ENCODE peak calls at places on chromosomes 3 and 15, in five cellular contexts. One of them, this sample, is unnamed.

GRCh38 chr3:78139166-78139565 is 1099.3 kb downstream of the ROBO2 start:
- DNase-seq in ovary: no peak
- DNase-seq in AG04450: peak; percentile 16
- DNase-seq in tibial artery: no peak
- DNase-seq in pancreas: no peak
- DNase-seq in this sample: no peak

GRCh38 chr3:71247221-71247947 is 336.1 kb downstream of the FOXP1 start:
- DNase-seq in ovary: no peak
- DNase-seq in AG04450: no peak
- DNase-seq in tibial artery: no peak
- DNase-seq in pancreas: peak; percentile 37
- DNase-seq in this sample: no peak

GRCh38 chr3:86837871-86838270 is 153.1 kb downstream of the VGLL3 start:
- DNase-seq in ovary: no peak
- DNase-seq in AG04450: no peak
- DNase-seq in tibial artery: no peak
- DNase-seq in pancreas: no peak
- DNase-seq in this sample: no peak

GRCh38 chr3:129611812-129612349 is 5.4 kb upstream of the PLXND1 start:
- DNase-seq in ovary: no peak
- DNase-seq in AG04450: no peak
- DNase-seq in tibial artery: peak; percentile 52
- DNase-seq in pancreas: peak; percentile 20
- DNase-seq in this sample: no peak

GRCh38 chr15:69881760-69882159 is 216.0 kb downstream of the TLE3 start:
- DNase-seq in ovary: no peak
- DNase-seq in AG04450: no peak
- DNase-seq in tibial artery: no peak
- DNase-seq in pancreas: no peak
- DNase-seq in this sample: no peak

GRCh38 chr15:90915216-90915807 is 12.2 kb downstream of the MAN2A2 start:
- DNase-seq in ovary: no peak
- DNase-seq in AG04450: no peak
- DNase-seq in tibial artery: no peak
- DNase-seq in pancreas: no peak
- DNase-seq in this sample: no peak

GRCh38 chr15:91953432-91953831 is 99.9 kb downstream of the SLCO3A1 start:
- DNase-seq in ovary: no peak
- DNase-seq in AG04450: no peak
- DNase-seq in tibial artery: no peak
- DNase-seq in pancreas: no peak
- DNase-seq in this sample: no peak

GRCh38 chr3:66816110-66816761 is 181.9 kb upstream of the KBTBD8 start:
- DNase-seq in ovary: no peak
- DNase-seq in AG04450: peak; percentile 47
- DNase-seq in tibial artery: no peak
- DNase-seq in pancreas: no peak
- DNase-seq in this sample: no peak

GRCh38 chr3:50242778-50243551 is 7.0 kb downstream of the GNAI2 start:
- DNase-seq in ovary: peak; percentile 53
- DNase-seq in AG04450: no peak
- DNase-seq in tibial artery: peak; percentile 74
- DNase-seq in pancreas: no peak
- DNase-seq in this sample: no peak

GRCh38 chr15:56582785-56583184 is 117.8 kb upstream of the MNS1 start:
- DNase-seq in ovary: no peak
- DNase-seq in AG04450: no peak
- DNase-seq in tibial artery: no peak
- DNase-seq in pancreas: no peak
- DNase-seq in this sample: no peak

GRCh38 chr3:33144433-33144832 is 30.6 kb downstream of the CRTAP start:
- DNase-seq in ovary: no peak
- DNase-seq in AG04450: no peak
- DNase-seq in tibial artery: no peak
- DNase-seq in pancreas: no peak
- DNase-seq in this sample: no peak

GRCh38 chr3:42750834-42751233 is 22.2 kb downstream of the CCDC13 start:
- DNase-seq in ovary: no peak
- DNase-seq in AG04450: no peak
- DNase-seq in tibial artery: peak; percentile 13
- DNase-seq in pancreas: no peak
- DNase-seq in this sample: peak; percentile 47

GRCh38 chr15:101357885-101358284 is 62.8 kb upstream of the SNRPA1 start:
- DNase-seq in ovary: no peak
- DNase-seq in AG04450: no peak
- DNase-seq in tibial artery: no peak
- DNase-seq in pancreas: no peak
- DNase-seq in this sample: no peak

GRCh38 chr3:60742606-60743145 is 508.6 kb downstream of the FHIT start:
- DNase-seq in ovary: no peak
- DNase-seq in AG04450: no peak
- DNase-seq in tibial artery: no peak
- DNase-seq in pancreas: no peak
- DNase-seq in this sample: no peak

GRCh38 chr3:172869356-172869755 is 118.8 kb downstream of the ECT2 start:
- DNase-seq in ovary: no peak
- DNase-seq in AG04450: no peak
- DNase-seq in tibial artery: no peak
- DNase-seq in pancreas: no peak
- DNase-seq in this sample: no peak

GRCh38 chr15:50774450-50774849 is 8.9 kb upstream of the SPPL2A start:
- DNase-seq in ovary: no peak
- DNase-seq in AG04450: no peak
- DNase-seq in tibial artery: no peak
- DNase-seq in pancreas: no peak
- DNase-seq in this sample: no peak

GRCh38 chr3:29247088-29247745 is 33.7 kb upstream of the RBMS3 start:
- DNase-seq in ovary: no peak
- DNase-seq in AG04450: no peak
- DNase-seq in tibial artery: no peak
- DNase-seq in pancreas: no peak
- DNase-seq in this sample: no peak

GRCh38 chr3:127045435-127046045 is 62.6 kb downstream of the PLXNA1 start:
- DNase-seq in ovary: no peak
- DNase-seq in AG04450: no peak
- DNase-seq in tibial artery: no peak
- DNase-seq in pancreas: no peak
- DNase-seq in this sample: no peak

GRCh38 chr3:41088882-41089281 is 110.4 kb upstream of the CTNNB1 start:
- DNase-seq in ovary: no peak
- DNase-seq in AG04450: no peak
- DNase-seq in tibial artery: no peak
- DNase-seq in pancreas: no peak
- DNase-seq in this sample: no peak

GRCh38 chr3:5195605-5196004 is 8.1 kb downstream of the EDEM1 start:
- DNase-seq in ovary: no peak
- DNase-seq in AG04450: no peak
- DNase-seq in tibial artery: peak; percentile 51
- DNase-seq in pancreas: no peak
- DNase-seq in this sample: no peak

GRCh38 chr3:5194801-5195509 is 7.4 kb downstream of the EDEM1 start:
- DNase-seq in ovary: no peak
- DNase-seq in AG04450: peak; percentile 45
- DNase-seq in tibial artery: peak; percentile 61
- DNase-seq in pancreas: no peak
- DNase-seq in this sample: no peak

GRCh38 chr3:5191555-5192304 is 4.2 kb downstream of the EDEM1 start:
- DNase-seq in ovary: no peak
- DNase-seq in AG04450: no peak
- DNase-seq in tibial artery: no peak
- DNase-seq in pancreas: no peak
- DNase-seq in this sample: no peak

GRCh38 chr3:5192568-5193319 is 5.2 kb downstream of the EDEM1 start:
- DNase-seq in ovary: no peak
- DNase-seq in AG04450: no peak
- DNase-seq in tibial artery: no peak
- DNase-seq in pancreas: no peak
- DNase-seq in this sample: no peak

DNA sequence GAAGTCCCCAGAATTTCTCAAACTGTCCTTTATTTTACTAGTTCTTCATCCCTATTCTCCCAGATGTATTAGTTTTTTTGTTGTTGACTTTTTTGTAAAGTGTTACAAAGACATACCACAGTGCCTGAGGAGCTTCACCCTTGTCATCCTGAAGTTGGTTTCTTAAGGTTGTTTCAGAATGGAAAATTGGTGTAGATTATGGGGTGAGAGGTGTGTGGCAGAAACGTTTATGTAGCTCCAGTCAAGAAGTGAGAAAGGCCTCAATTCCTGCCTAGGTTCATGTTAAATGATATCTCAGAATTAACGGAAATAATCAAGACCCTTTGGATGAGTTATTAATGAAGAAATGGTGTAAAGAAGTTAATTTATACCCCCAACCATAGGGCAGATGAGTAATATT is 6.8 kb downstream of the EDEM1 start:
- DNase-seq in ovary: no peak
- DNase-seq in AG04450: no peak
- DNase-seq in tibial artery: no peak
- DNase-seq in pancreas: no peak
- DNase-seq in this sample: no peak
- H3K27ac ChIP-seq in ovary: no peak overlapping the region
- H3K27ac ChIP-seq in AG04450: no peak overlapping the region
- H3K27ac ChIP-seq in tibial artery: no peak overlapping the region
- H3K27ac ChIP-seq in pancreas: peak overlapping the region; percentile 11
- H3K27ac ChIP-seq in this sample: peak overlapping the region; percentile 6

DNA sequence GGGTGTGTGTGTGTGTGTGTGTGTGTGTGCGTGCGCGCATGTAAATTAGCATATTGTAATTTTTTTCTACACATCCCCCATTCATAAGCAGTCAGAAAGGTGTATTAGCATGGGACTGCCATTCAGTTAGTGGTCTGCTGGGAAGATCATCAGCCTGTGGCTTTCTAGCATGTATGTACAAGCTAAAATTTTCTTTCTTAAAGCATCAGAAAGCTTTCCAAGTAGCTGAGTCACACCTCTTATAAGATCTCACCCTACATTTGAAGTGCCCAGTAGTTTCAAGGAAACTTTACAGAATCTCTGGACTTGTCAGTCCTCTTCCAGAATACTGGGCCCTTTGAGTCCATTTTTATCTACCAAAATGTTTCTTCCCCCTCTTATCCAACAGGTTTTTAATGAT is 411.4 kb upstream of the TPRG1 start:
- DNase-seq in ovary: no peak
- DNase-seq in AG04450: no peak
- DNase-seq in tibial artery: no peak
- DNase-seq in pancreas: no peak
- DNase-seq in this sample: no peak
- H3K27ac ChIP-seq in ovary: no peak overlapping the region
- H3K27ac ChIP-seq in AG04450: no peak overlapping the region
- H3K27ac ChIP-seq in tibial artery: no peak overlapping the region
- H3K27ac ChIP-seq in pancreas: no peak overlapping the region
- H3K27ac ChIP-seq in this sample: no peak overlapping the region

GRCh38 chr3:177193706-177194268 is 3.5 kb downstream of the TBL1XR1 start:
- DNase-seq in ovary: no peak
- DNase-seq in AG04450: no peak
- DNase-seq in tibial artery: no peak
- DNase-seq in pancreas: no peak
- DNase-seq in this sample: no peak
- H3K27ac ChIP-seq in ovary: no peak overlapping the region
- H3K27ac ChIP-seq in AG04450: no peak overlapping the region
- H3K27ac ChIP-seq in tibial artery: peak overlapping the region; percentile 92
- H3K27ac ChIP-seq in pancreas: no peak overlapping the region
- H3K27ac ChIP-seq in this sample: peak overlapping the region; percentile 42

DNA sequence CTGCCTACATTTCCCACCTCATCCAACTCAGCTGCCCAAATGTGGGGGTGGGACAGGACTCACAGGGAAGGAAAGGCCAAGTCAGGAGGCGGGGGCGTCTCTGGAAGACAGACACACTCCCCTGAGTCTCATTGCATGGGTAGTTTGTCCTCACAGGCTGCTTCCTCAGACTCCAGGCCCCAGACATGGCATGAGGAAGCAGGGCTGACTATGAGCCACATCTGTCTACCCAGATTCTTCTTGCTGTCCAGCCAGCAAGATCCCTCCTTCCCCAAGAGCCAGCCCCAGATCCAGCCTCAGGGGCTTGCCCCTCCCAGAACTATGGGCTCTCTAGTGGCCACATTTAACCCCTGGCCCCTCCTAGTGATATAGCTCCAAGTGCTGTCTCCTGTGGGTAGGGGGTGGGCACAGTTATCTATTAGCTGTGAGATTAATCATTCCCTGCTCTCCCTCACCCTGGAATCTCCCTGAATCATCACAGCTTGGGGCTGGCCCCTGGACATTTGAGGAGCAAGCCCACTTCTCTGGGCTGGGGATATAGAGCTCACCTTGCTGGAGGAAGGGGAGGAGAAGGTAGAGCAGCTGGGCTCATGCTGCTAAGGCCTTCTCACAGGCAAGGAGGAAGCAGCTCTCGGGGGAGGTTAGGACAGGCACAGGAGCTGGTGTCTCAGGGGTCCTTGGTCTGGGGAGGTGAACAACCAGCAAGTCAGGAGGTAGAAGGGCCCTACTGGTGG is 2.1 kb upstream of the CCDC33 start:
- DNase-seq in ovary: no peak
- DNase-seq in AG04450: no peak
- DNase-seq in tibial artery: no peak
- DNase-seq in pancreas: no peak
- DNase-seq in this sample: no peak
- H3K27ac ChIP-seq in ovary: no peak overlapping the region
- H3K27ac ChIP-seq in AG04450: no peak overlapping the region
- H3K27ac ChIP-seq in tibial artery: no peak overlapping the region
- H3K27ac ChIP-seq in pancreas: no peak overlapping the region
- H3K27ac ChIP-seq in this sample: no peak overlapping the region

DNA sequence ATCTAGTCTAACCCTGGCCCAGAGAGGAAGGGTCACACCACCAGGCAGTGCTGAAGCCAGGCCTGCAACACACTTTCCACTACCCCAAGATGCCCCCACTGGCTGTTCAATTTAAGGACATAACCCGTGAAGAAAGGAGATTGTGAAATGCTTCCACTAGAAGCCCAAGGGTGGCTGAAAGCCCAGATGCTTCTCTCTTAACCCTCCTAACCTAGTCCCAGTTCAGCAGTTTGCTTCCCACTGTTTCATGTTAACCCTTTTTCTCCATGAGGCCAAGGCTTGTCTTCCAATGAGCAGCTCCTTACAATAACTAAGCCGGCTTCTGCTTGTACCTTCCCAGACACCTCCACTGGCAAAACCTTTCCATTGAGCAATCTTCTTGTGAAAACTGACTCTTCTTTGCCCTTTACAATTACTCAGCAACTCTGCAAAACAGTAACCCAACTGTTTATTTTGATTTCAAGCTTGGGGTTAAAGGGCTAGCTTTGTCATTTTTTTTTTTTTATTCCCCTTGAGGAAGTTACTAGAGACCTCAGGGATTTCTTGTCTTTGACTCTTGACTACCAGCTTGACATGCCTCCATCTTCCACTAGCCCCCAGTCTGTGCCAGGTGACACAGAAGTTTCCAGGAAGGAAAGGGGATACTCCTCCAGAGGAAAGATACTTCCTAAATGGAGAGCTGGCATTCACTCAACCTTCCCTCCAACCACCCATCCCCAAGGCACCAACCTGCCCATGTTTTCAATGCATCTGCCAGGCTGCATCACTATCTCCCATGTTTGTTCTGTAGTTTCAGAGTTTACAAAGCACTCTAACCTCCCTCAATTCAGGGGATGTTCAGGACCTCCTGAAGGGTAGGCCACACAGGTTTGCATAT is 198.6 kb upstream of the LPP start:
- DNase-seq in ovary: no peak
- DNase-seq in AG04450: peak; percentile 65
- DNase-seq in tibial artery: peak; percentile 62
- DNase-seq in pancreas: no peak
- DNase-seq in this sample: no peak
- H3K27ac ChIP-seq in ovary: no peak overlapping the region
- H3K27ac ChIP-seq in AG04450: peak overlapping the region; percentile 82
- H3K27ac ChIP-seq in tibial artery: peak overlapping the region; percentile 42
- H3K27ac ChIP-seq in pancreas: no peak overlapping the region
- H3K27ac ChIP-seq in this sample: no peak overlapping the region

GRCh38 chr3:98901465-98902174 is at the start of gene DCBLD2:
- DNase-seq in ovary: peak; percentile 98
- DNase-seq in AG04450: peak; percentile 99
- DNase-seq in tibial artery: peak; percentile 98
- DNase-seq in pancreas: peak; percentile 97
- DNase-seq in this sample: peak; percentile 99
- H3K27ac ChIP-seq in ovary: peak within 1 kb of the TSS; percentile 57
- H3K27ac ChIP-seq in AG04450: peak within 1 kb of the TSS; percentile 86
- H3K27ac ChIP-seq in tibial artery: peak within 1 kb of the TSS; percentile 95
- H3K27ac ChIP-seq in pancreas: peak within 1 kb of the TSS; percentile 82
- H3K27ac ChIP-seq in this sample: peak within 1 kb of the TSS; percentile 97

This sample was measured in coronary artery.